ENCODE peak calls at places on chromosomes 4 and X, in ten cellular contexts. One of them, this sample, is unnamed.

GRCh38 chrX:143664302-143664701 is 28.4 kb upstream of the SLITRK4 start:
- DNase-seq in tibial artery: no peak
- DNase-seq in pancreas: no peak
- DNase-seq in cardiac muscle cell: peak
- DNase-seq in coronary artery: no peak
- DNase-seq in upper lobe of right lung: no peak
- DNase-seq in uterus: no peak
- DNase-seq in stomach: no peak
- DNase-seq in psoas muscle: no peak
- DNase-seq in ascending aorta: no peak
- DNase-seq in this sample: no peak

GRCh38 chr4:3803946-3804345 is 37.8 kb downstream of the ADRA2C start:
- DNase-seq in tibial artery: no peak
- DNase-seq in pancreas: no peak
- DNase-seq in cardiac muscle cell: no peak
- DNase-seq in coronary artery: no peak
- DNase-seq in upper lobe of right lung: no peak
- DNase-seq in uterus: no peak
- DNase-seq in stomach: no peak
- DNase-seq in psoas muscle: peak
- DNase-seq in ascending aorta: no peak
- DNase-seq in this sample: no peak

GRCh38 chr4:159946983-159947645 is 844.2 kb downstream of the RAPGEF2 start:
- DNase-seq in tibial artery: no peak
- DNase-seq in pancreas: no peak
- DNase-seq in cardiac muscle cell: peak
- DNase-seq in coronary artery: no peak
- DNase-seq in upper lobe of right lung: no peak
- DNase-seq in uterus: no peak
- DNase-seq in stomach: no peak
- DNase-seq in psoas muscle: no peak
- DNase-seq in ascending aorta: no peak
- DNase-seq in this sample: peak

GRCh38 chr4:7232061-7232616 is 39.8 kb downstream of the SORCS2 start:
- DNase-seq in tibial artery: no peak
- DNase-seq in pancreas: no peak
- DNase-seq in cardiac muscle cell: no peak
- DNase-seq in coronary artery: no peak
- DNase-seq in upper lobe of right lung: no peak
- DNase-seq in uterus: no peak
- DNase-seq in stomach: no peak
- DNase-seq in psoas muscle: peak
- DNase-seq in ascending aorta: no peak
- DNase-seq in this sample: no peak

GRCh38 chrX:84118315-84118714 is 69.7 kb downstream of the RPS6KA6 start:
- DNase-seq in tibial artery: no peak
- DNase-seq in pancreas: no peak
- DNase-seq in cardiac muscle cell: no peak
- DNase-seq in coronary artery: no peak
- DNase-seq in upper lobe of right lung: no peak
- DNase-seq in uterus: no peak
- DNase-seq in stomach: no peak
- DNase-seq in psoas muscle: no peak
- DNase-seq in ascending aorta: no peak
- DNase-seq in this sample: no peak

GRCh38 chr4:25970691-25971427 is 56.8 kb downstream of the SMIM20 start:
- DNase-seq in tibial artery: no peak
- DNase-seq in pancreas: no peak
- DNase-seq in cardiac muscle cell: peak
- DNase-seq in coronary artery: no peak
- DNase-seq in upper lobe of right lung: peak
- DNase-seq in uterus: no peak
- DNase-seq in stomach: no peak
- DNase-seq in psoas muscle: no peak
- DNase-seq in ascending aorta: no peak
- DNase-seq in this sample: no peak

GRCh38 chr4:149708513-149709175 is 107.0 kb downstream of the IQCM start:
- DNase-seq in tibial artery: no peak
- DNase-seq in pancreas: no peak
- DNase-seq in cardiac muscle cell: no peak
- DNase-seq in coronary artery: no peak
- DNase-seq in upper lobe of right lung: no peak
- DNase-seq in uterus: no peak
- DNase-seq in stomach: no peak
- DNase-seq in psoas muscle: no peak
- DNase-seq in ascending aorta: no peak
- DNase-seq in this sample: no peak

GRCh38 chr4:121217385-121217784 is 53.3 kb upstream of the TNIP3 start:
- DNase-seq in tibial artery: no peak
- DNase-seq in pancreas: no peak
- DNase-seq in cardiac muscle cell: peak
- DNase-seq in coronary artery: no peak
- DNase-seq in upper lobe of right lung: no peak
- DNase-seq in uterus: no peak
- DNase-seq in stomach: no peak
- DNase-seq in psoas muscle: no peak
- DNase-seq in ascending aorta: no peak
- DNase-seq in this sample: no peak

GRCh38 chrX:997631-998137 is 214.8 kb downstream of the CRLF2 start:
- DNase-seq in tibial artery: no peak
- DNase-seq in pancreas: no peak
- DNase-seq in cardiac muscle cell: no peak
- DNase-seq in coronary artery: no peak
- DNase-seq in upper lobe of right lung: peak
- DNase-seq in uterus: no peak
- DNase-seq in stomach: no peak
- DNase-seq in psoas muscle: peak
- DNase-seq in ascending aorta: no peak
- DNase-seq in this sample: no peak

GRCh38 chr4:55437356-55437796 is 41.6 kb downstream of the TMEM165 start:
- DNase-seq in tibial artery: no peak
- DNase-seq in pancreas: peak
- DNase-seq in cardiac muscle cell: peak
- DNase-seq in coronary artery: no peak
- DNase-seq in upper lobe of right lung: no peak
- DNase-seq in uterus: no peak
- DNase-seq in stomach: peak
- DNase-seq in psoas muscle: no peak
- DNase-seq in ascending aorta: no peak
- DNase-seq in this sample: no peak

GRCh38 chr4:1565598-1566295 is 118.4 kb downstream of the FAM53A start:
- DNase-seq in tibial artery: no peak
- DNase-seq in pancreas: no peak
- DNase-seq in cardiac muscle cell: no peak
- DNase-seq in coronary artery: no peak
- DNase-seq in upper lobe of right lung: no peak
- DNase-seq in uterus: no peak
- DNase-seq in stomach: no peak
- DNase-seq in psoas muscle: peak
- DNase-seq in ascending aorta: no peak
- DNase-seq in this sample: no peak

GRCh38 chrX:46461653-46462191 is 83.5 kb downstream of the ZNF674 start:
- DNase-seq in tibial artery: no peak
- DNase-seq in pancreas: no peak
- DNase-seq in cardiac muscle cell: no peak
- DNase-seq in coronary artery: no peak
- DNase-seq in upper lobe of right lung: no peak
- DNase-seq in uterus: no peak
- DNase-seq in stomach: no peak
- DNase-seq in psoas muscle: no peak
- DNase-seq in ascending aorta: no peak
- DNase-seq in this sample: no peak

GRCh38 chr4:632391-632790 is 7.0 kb downstream of the PDE6B start:
- DNase-seq in tibial artery: peak
- DNase-seq in pancreas: no peak
- DNase-seq in cardiac muscle cell: no peak
- DNase-seq in coronary artery: no peak
- DNase-seq in upper lobe of right lung: no peak
- DNase-seq in uterus: no peak
- DNase-seq in stomach: no peak
- DNase-seq in psoas muscle: no peak
- DNase-seq in ascending aorta: no peak
- DNase-seq in this sample: no peak

GRCh38 chr4:118834960-118835895 is 698 bp downstream of the SEC24D start:
- DNase-seq in tibial artery: peak
- DNase-seq in pancreas: peak
- DNase-seq in cardiac muscle cell: peak
- DNase-seq in coronary artery: peak
- DNase-seq in upper lobe of right lung: peak
- DNase-seq in uterus: peak
- DNase-seq in stomach: peak
- DNase-seq in psoas muscle: peak
- DNase-seq in ascending aorta: peak
- DNase-seq in this sample: peak

DNA sequence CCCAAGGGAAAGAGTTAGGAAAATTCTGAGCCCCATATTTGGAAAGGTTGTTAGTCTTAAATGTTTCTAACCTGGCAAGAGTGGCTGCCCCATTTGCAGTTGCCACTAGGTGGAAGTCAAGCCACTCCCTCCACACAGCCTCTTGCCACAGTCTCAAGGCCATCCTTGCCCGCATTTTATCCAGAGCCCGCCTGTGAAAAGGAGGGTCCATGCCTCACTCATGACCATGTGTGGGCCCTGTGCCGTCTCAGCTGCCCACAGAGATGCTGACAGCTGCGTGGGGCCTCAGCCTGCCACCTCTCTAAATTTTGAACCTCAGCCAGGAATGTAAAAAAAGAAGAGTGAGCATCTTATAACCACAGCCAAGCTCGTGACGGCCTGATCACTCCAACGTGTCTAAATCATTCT is 201.5 kb upstream of the FAM241A start:
- DNase-seq in tibial artery: no peak
- DNase-seq in pancreas: peak
- DNase-seq in cardiac muscle cell: peak
- DNase-seq in coronary artery: no peak
- DNase-seq in upper lobe of right lung: peak
- DNase-seq in uterus: peak
- DNase-seq in stomach: peak
- DNase-seq in psoas muscle: no peak
- DNase-seq in ascending aorta: no peak
- DNase-seq in this sample: no peak
- TF ChIP-seq CTCF in tibial artery: no peak
- TF ChIP-seq CTCF in pancreas: peak
- TF ChIP-seq CTCF in cardiac muscle cell: peak
- TF ChIP-seq CTCF in coronary artery: no peak
- TF ChIP-seq CTCF in upper lobe of right lung: peak
- TF ChIP-seq CTCF in uterus: peak
- TF ChIP-seq CTCF in stomach: peak
- TF ChIP-seq CTCF in psoas muscle: no peak
- TF ChIP-seq CTCF in ascending aorta: peak
- TF ChIP-seq CTCF in this sample: no peak

GRCh38 chrX:66677430-66677829 is 38.6 kb upstream of the EDA2R start:
- DNase-seq in tibial artery: no peak
- DNase-seq in pancreas: no peak
- DNase-seq in cardiac muscle cell: peak
- DNase-seq in coronary artery: no peak
- DNase-seq in upper lobe of right lung: no peak
- DNase-seq in uterus: no peak
- DNase-seq in stomach: no peak
- DNase-seq in psoas muscle: no peak
- DNase-seq in ascending aorta: no peak
- DNase-seq in this sample: no peak

GRCh38 chrX:66674506-66674905 is 35.6 kb upstream of the EDA2R start:
- DNase-seq in tibial artery: no peak
- DNase-seq in pancreas: no peak
- DNase-seq in cardiac muscle cell: no peak
- DNase-seq in coronary artery: no peak
- DNase-seq in upper lobe of right lung: no peak
- DNase-seq in uterus: no peak
- DNase-seq in stomach: no peak
- DNase-seq in psoas muscle: no peak
- DNase-seq in ascending aorta: no peak
- DNase-seq in this sample: no peak

GRCh38 chrX:66676413-66676812 is 37.5 kb upstream of the EDA2R start:
- DNase-seq in tibial artery: no peak
- DNase-seq in pancreas: no peak
- DNase-seq in cardiac muscle cell: peak
- DNase-seq in coronary artery: no peak
- DNase-seq in upper lobe of right lung: no peak
- DNase-seq in uterus: no peak
- DNase-seq in stomach: no peak
- DNase-seq in psoas muscle: no peak
- DNase-seq in ascending aorta: no peak
- DNase-seq in this sample: no peak

GRCh38 chrX:66675541-66675940 is 36.7 kb upstream of the EDA2R start:
- DNase-seq in tibial artery: no peak
- DNase-seq in pancreas: no peak
- DNase-seq in cardiac muscle cell: peak
- DNase-seq in coronary artery: no peak
- DNase-seq in upper lobe of right lung: no peak
- DNase-seq in uterus: no peak
- DNase-seq in stomach: no peak
- DNase-seq in psoas muscle: no peak
- DNase-seq in ascending aorta: no peak
- DNase-seq in this sample: no peak

GRCh38 chrX:66676990-66677389 is 38.1 kb upstream of the EDA2R start:
- DNase-seq in tibial artery: no peak
- DNase-seq in pancreas: no peak
- DNase-seq in cardiac muscle cell: peak
- DNase-seq in coronary artery: no peak
- DNase-seq in upper lobe of right lung: no peak
- DNase-seq in uterus: no peak
- DNase-seq in stomach: no peak
- DNase-seq in psoas muscle: no peak
- DNase-seq in ascending aorta: no peak
- DNase-seq in this sample: no peak
- H3K4me3 ChIP-seq in tibial artery: no peak
- H3K4me3 ChIP-seq in pancreas: no peak
- H3K4me3 ChIP-seq in cardiac muscle cell: no peak
- H3K4me3 ChIP-seq in coronary artery: no peak
- H3K4me3 ChIP-seq in upper lobe of right lung: no peak
- H3K4me3 ChIP-seq in uterus: no peak
- H3K4me3 ChIP-seq in stomach: no peak
- H3K4me3 ChIP-seq in psoas muscle: no peak
- H3K4me3 ChIP-seq in ascending aorta: no peak
- H3K4me3 ChIP-seq in this sample: no peak

DNA sequence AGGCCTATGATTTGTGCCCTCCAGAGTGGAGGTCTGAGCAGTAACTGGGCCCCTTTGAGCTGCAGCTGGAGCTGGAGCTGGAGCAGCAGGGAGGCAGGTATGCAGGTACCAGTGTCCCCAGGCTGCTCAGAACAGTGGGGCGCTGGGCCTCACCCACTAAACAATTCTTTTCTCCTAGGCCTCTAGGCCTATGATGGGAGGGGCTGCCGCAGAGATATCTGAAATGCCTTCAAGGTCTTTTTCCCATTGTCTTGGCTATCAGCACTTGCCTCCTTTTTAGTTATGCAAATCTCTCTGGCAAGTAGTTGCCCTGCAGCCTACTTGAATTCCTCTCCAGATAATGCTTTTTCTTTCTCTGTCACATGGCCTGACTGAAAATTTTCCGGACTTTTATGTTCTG is 79.7 kb upstream of the OTUD4 start:
- DNase-seq in tibial artery: no peak
- DNase-seq in pancreas: no peak
- DNase-seq in cardiac muscle cell: no peak
- DNase-seq in coronary artery: no peak
- DNase-seq in upper lobe of right lung: no peak
- DNase-seq in uterus: no peak
- DNase-seq in stomach: no peak
- DNase-seq in psoas muscle: no peak
- DNase-seq in ascending aorta: no peak
- DNase-seq in this sample: no peak
- H3K27ac ChIP-seq in tibial artery: no peak
- H3K27ac ChIP-seq in pancreas: no peak
- H3K27ac ChIP-seq in cardiac muscle cell: no peak
- H3K27ac ChIP-seq in coronary artery: no peak
- H3K27ac ChIP-seq in upper lobe of right lung: no peak
- H3K27ac ChIP-seq in uterus: no peak
- H3K27ac ChIP-seq in stomach: no peak
- H3K27ac ChIP-seq in psoas muscle: no peak
- H3K27ac ChIP-seq in ascending aorta: no peak
- H3K27ac ChIP-seq in this sample: no peak

GRCh38 chr4:102344955-102345794 is at the start of gene SLC39A8:
- DNase-seq in tibial artery: peak
- DNase-seq in pancreas: peak
- DNase-seq in cardiac muscle cell: peak
- DNase-seq in coronary artery: peak
- DNase-seq in upper lobe of right lung: peak
- DNase-seq in uterus: peak
- DNase-seq in stomach: peak
- DNase-seq in psoas muscle: peak
- DNase-seq in ascending aorta: peak
- DNase-seq in this sample: peak
- TF ChIP-seq CTCF in tibial artery: peak
- TF ChIP-seq CTCF in pancreas: peak
- TF ChIP-seq CTCF in cardiac muscle cell: peak
- TF ChIP-seq CTCF in coronary artery: peak
- TF ChIP-seq CTCF in upper lobe of right lung: peak
- TF ChIP-seq CTCF in uterus: peak
- TF ChIP-seq CTCF in stomach: peak
- TF ChIP-seq CTCF in psoas muscle: peak
- TF ChIP-seq CTCF in ascending aorta: peak
- TF ChIP-seq CTCF in this sample: peak

This sample was measured in prostate gland.